ENCODE peak calls at places on chromosomes 5 and 9, in ten cellular contexts. W is small intestine; Z is upper lobe of right lung; U is fibroblast of the aortic adventitia; E is tibial nerve; S is CD8-positive, alpha-beta memory T cell; L is tibial artery; G is GM12865; T is neural progenitor cell; F is CD8-positive, alpha-beta T cell. H is an unnamed sample.

GRCh38 chr9:137619240-137620090 is 660 bp downstream of the EHMT1 start:
- DNase-seq in W (peak), Z (peak), U (peak), E (no peak), S (no peak), L (no peak), G (peak), T (peak), F (no peak), H (peak)

GRCh38 chr5:24492231-24492630 is 152.5 kb downstream of the CDH10 start:
- DNase-seq in W (no peak), Z (no peak), U (no peak), E (no peak), S (no peak), L (no peak), G (no peak), T (no peak), F (no peak), H (no peak)

GRCh38 chr5:15073453-15073852 is 201.9 kb upstream of the ANKH start:
- DNase-seq in W (no peak), Z (no peak), U (no peak), E (no peak), S (no peak), L (no peak), G (no peak), T (no peak), F (no peak), H (no peak)

GRCh38 chr9:114384836-114385411 is 2.9 kb downstream of the AKNA start:
- DNase-seq in W (no peak), Z (no peak), U (no peak), E (no peak), S (no peak), L (no peak), G (no peak), T (no peak), F (no peak), H (no peak)

GRCh38 chr5:1227669-1228068 is 2.5 kb downstream of the SLC6A18 start:
- DNase-seq in W (no peak), Z (no peak), U (no peak), E (no peak), S (no peak), L (no peak), G (no peak), T (no peak), F (no peak), H (no peak)

GRCh38 chr9:5516453-5517220 is 6.3 kb downstream of the PDCD1LG2 start:
- DNase-seq in W (no peak), Z (no peak), U (no peak), E (no peak), S (no peak), L (no peak), G (peak), T (no peak), F (no peak), H (no peak)

GRCh38 chr9:133803028-133803585 is 65.0 kb upstream of the SARDH start:
- DNase-seq in W (no peak), Z (no peak), U (peak), E (no peak), S (no peak), L (no peak), G (no peak), T (no peak), F (no peak), H (no peak)

GRCh38 chr5:88870280-88870679 is 12.7 kb downstream of the MEF2C start:
- DNase-seq in W (no peak), Z (no peak), U (no peak), E (no peak), S (no peak), L (no peak), G (no peak), T (no peak), F (no peak), H (no peak)

GRCh38 chr9:14383296-14383695 is 69.4 kb upstream of the NFIB start:
- DNase-seq in W (no peak), Z (no peak), U (peak), E (peak), S (no peak), L (no peak), G (no peak), T (no peak), F (no peak), H (no peak)

GRCh38 chr5:1926071-1926440 is 43.3 kb upstream of the IRX4 start:
- DNase-seq in W (no peak), Z (no peak), U (no peak), E (no peak), S (no peak), L (no peak), G (no peak), T (no peak), F (no peak), H (peak)

GRCh38 chr9:115115117-115115880 is 2.7 kb downstream of the TNC start:
- DNase-seq in W (no peak), Z (no peak), U (no peak), E (no peak), S (no peak), L (no peak), G (no peak), T (no peak), F (no peak), H (no peak)

GRCh38 chr9:116806075-116806474 is 119.0 kb downstream of the TRIM32 start:
- DNase-seq in W (no peak), Z (no peak), U (peak), E (no peak), S (no peak), L (no peak), G (peak), T (peak), F (no peak), H (no peak)

GRCh38 chr9:8826281-8826680 is 1026.7 kb upstream of the DMAC1 start:
- DNase-seq in W (no peak), Z (no peak), U (peak), E (no peak), S (no peak), L (no peak), G (no peak), T (no peak), F (no peak), H (no peak)

GRCh38 chr9:137064027-137064879 is 6.1 kb downstream of the SAPCD2 start:
- DNase-seq in W (peak), Z (peak), U (peak), E (peak), S (no peak), L (peak), G (peak), T (peak), F (peak), H (peak)

GRCh38 chr5:179866241-179867078 is 7.8 kb upstream of the MRNIP start:
- DNase-seq in W (no peak), Z (no peak), U (no peak), E (no peak), S (no peak), L (no peak), G (peak), T (no peak), F (no peak), H (no peak)

GRCh38 chr5:59766394-59766793 is 127.1 kb downstream of the PDE4D start:
- DNase-seq in W (peak), Z (no peak), U (no peak), E (no peak), S (no peak), L (peak), G (no peak), T (no peak), F (no peak), H (no peak)

GRCh38 chr5:134539732-134540131 is 14.3 kb downstream of the JADE2 start:
- DNase-seq in W (no peak), Z (no peak), U (no peak), E (no peak), S (peak), L (no peak), G (no peak), T (peak), F (no peak), H (no peak)

GRCh38 chr5:83322273-83322924 is 149.1 kb upstream of the VCAN start:
- DNase-seq in W (no peak), Z (no peak), U (peak), E (no peak), S (no peak), L (no peak), G (no peak), T (no peak), F (no peak), H (no peak)

GRCh38 chr9:21569721-21570120 is 87.6 kb upstream of the IFNE start:
- DNase-seq in W (no peak), Z (no peak), U (no peak), E (no peak), S (no peak), L (no peak), G (no peak), T (no peak), F (no peak), H (no peak)

GRCh38 chr5:38648703-38649291 is 92.4 kb upstream of the LIFR start:
- DNase-seq in W (no peak), Z (no peak), U (no peak), E (no peak), S (no peak), L (no peak), G (no peak), T (no peak), F (no peak), H (no peak)

GRCh38 chr5:15797116-15797515 is 297.1 kb downstream of the FBXL7 start:
- DNase-seq in W (no peak), Z (no peak), U (no peak), E (no peak), S (no peak), L (no peak), G (no peak), T (no peak), F (no peak), H (no peak)

GRCh38 chr9:111632051-111632450 is 917 bp downstream of the DNAJC25 start:
- DNase-seq in W (no peak), Z (no peak), U (no peak), E (no peak), S (no peak), L (no peak), G (peak), T (no peak), F (no peak), H (no peak)

GRCh38 chr9:136342191-136343120 is 15.1 kb downstream of the GPSM1 start:
- DNase-seq in W (peak), Z (peak), U (peak), E (peak), S (peak), L (peak), G (peak), T (peak), F (peak), H (peak)

GRCh38 chr5:40384782-40385390 is 294.8 kb upstream of the PTGER4 start:
- DNase-seq in W (no peak), Z (no peak), U (no peak), E (no peak), S (no peak), L (no peak), G (no peak), T (no peak), F (no peak), H (no peak)

GRCh38 chr5:159001247-159001646 is 98.5 kb downstream of the EBF1 start:
- DNase-seq in W (no peak), Z (no peak), U (peak), E (no peak), S (no peak), L (no peak), G (no peak), T (no peak), F (no peak), H (no peak)

GRCh38 chr5:23649594-23649993 is 142.2 kb downstream of the PRDM9 start:
- DNase-seq in W (no peak), Z (no peak), U (no peak), E (no peak), S (no peak), L (no peak), G (no peak), T (no peak), F (no peak), H (no peak)

GRCh38 chr9:1875921-1876448 is 139.2 kb upstream of the SMARCA2 start:
- DNase-seq in W (no peak), Z (no peak), U (no peak), E (no peak), S (no peak), L (no peak), G (peak), T (no peak), F (no peak), H (no peak)

GRCh38 chr9:96293481-96293880 is 8.5 kb downstream of the HSD17B3 start:
- DNase-seq in W (no peak), Z (no peak), U (no peak), E (no peak), S (no peak), L (no peak), G (no peak), T (no peak), F (no peak), H (no peak)

GRCh38 chr9:122941560-122942234 is 877 bp downstream of the RABGAP1 start:
- DNase-seq in W (peak), Z (no peak), U (peak), E (no peak), S (no peak), L (no peak), G (no peak), T (no peak), F (no peak), H (no peak)

GRCh38 chr9:11757408-11757807 is 935.8 kb upstream of the TYRP1 start:
- DNase-seq in W (no peak), Z (no peak), U (no peak), E (no peak), S (no peak), L (no peak), G (no peak), T (no peak), F (no peak), H (no peak)

GRCh38 chr9:33187519-33188218 is 20.5 kb upstream of the B4GALT1 start:
- DNase-seq in W (no peak), Z (no peak), U (peak), E (peak), S (no peak), L (no peak), G (no peak), T (no peak), F (no peak), H (no peak)

GRCh38 chr5:1915316-1915715 is 32.6 kb upstream of the IRX4 start:
- DNase-seq in W (no peak), Z (no peak), U (no peak), E (no peak), S (no peak), L (no peak), G (no peak), T (no peak), F (no peak), H (peak)

GRCh38 chr9:110777201-110777842 is 108.7 kb downstream of the MUSK start:
- DNase-seq in W (peak), Z (no peak), U (peak), E (no peak), S (no peak), L (no peak), G (no peak), T (peak), F (no peak), H (no peak)

GRCh38 chr9:138105561-138106505 is 228.3 kb downstream of the CACNA1B start:
- DNase-seq in W (no peak), Z (peak), U (no peak), E (no peak), S (no peak), L (no peak), G (no peak), T (no peak), F (no peak), H (no peak)

GRCh38 chr9:36401179-36401740 is 1.2 kb upstream of the RNF38 start:
- DNase-seq in W (peak), Z (no peak), U (peak), E (no peak), S (no peak), L (peak), G (no peak), T (no peak), F (no peak), H (no peak)

GRCh38 chr5:140881889-140882590 is at the start of gene PCDHA13:
- DNase-seq in W (no peak), Z (peak), U (no peak), E (no peak), S (no peak), L (no peak), G (no peak), T (peak), F (no peak), H (no peak)

GRCh38 chr9:37994639-37995347 is 74.2 kb downstream of the SHB start:
- DNase-seq in W (peak), Z (peak), U (no peak), E (peak), S (no peak), L (peak), G (peak), T (no peak), F (no peak), H (no peak)

GRCh38 chr5:14305045-14305444 is 161.9 kb downstream of the TRIO start:
- DNase-seq in W (peak), Z (no peak), U (peak), E (no peak), S (no peak), L (no peak), G (no peak), T (no peak), F (no peak), H (no peak)

GRCh38 chr5:136012041-136012804 is 16.6 kb upstream of the TGFBI start:
- DNase-seq in W (peak), Z (no peak), U (peak), E (no peak), S (no peak), L (no peak), G (no peak), T (no peak), F (no peak), H (no peak)

DNA sequence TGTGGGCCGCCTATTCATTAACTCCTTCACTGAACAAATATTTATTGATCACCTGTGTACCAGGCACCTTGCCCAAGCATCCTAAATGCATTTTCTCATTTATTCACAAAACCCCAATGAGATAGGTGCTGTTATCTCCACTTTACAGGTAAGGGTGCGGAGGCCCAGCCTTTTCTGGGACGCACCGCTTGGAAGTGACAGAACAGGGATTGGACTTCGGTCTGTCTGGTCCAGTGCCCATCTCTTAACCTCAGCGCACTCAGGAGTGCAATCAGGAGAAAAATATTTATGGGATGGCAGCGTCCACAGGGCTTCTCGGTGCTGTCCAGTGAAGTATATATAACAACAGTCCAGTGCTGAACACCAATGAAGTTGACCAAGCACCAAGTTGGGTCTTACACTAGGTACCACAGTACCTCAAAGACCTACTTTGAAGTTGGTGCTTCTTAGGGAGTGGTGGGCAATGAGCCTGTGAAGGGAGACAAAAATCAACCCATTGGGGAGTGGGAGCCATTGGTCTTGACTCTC is 18.9 kb upstream of the GARNL3 start:
- DNase-seq in W (peak), Z (no peak), U (no peak), E (no peak), S (no peak), L (no peak), G (no peak), T (no peak), F (no peak), H (peak)
- H3K4me3 ChIP-seq in W (peak), Z (peak), U (peak), E (peak), S (peak), L (peak), G (peak), T (peak), F (peak), H (peak)

DNA sequence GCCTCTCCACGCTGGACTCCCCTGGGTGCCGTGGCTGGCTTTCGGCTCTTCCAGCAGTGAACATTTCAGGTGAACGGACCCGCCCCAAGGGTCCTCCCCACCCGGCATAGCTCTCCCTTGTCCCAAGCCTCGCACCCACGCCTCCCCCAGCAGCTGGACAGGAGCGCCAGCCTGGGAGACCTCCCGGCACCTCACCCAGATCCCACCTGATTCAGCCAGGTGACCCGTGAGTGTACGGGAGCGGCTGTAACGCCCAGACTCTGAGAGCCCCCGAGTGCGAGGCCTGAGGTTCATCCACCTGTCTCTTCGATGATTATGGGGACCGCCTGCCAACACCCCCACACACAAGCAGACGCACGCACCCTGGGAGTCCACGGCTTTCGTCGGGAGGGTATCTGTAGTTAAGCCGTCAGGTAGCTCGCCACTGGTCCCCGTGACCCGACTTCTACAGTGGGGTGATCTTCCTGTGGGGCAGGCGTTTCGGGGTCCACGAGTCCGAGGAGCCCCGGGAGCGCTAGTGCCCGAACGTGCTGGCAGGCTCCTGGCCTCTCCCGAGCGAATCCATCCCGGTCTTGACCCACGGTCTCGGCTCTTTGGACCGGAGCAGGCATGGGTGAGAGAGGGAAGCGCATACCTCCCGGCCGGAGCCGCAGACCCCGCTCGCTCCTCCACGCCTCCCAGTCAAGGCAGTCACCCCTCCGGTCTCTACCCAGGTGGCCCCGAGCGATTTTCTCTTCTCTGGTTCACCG is 14.9 kb downstream of the TRIM7 start:
- DNase-seq in W (peak), Z (peak), U (no peak), E (no peak), S (peak), L (peak), G (peak), T (peak), F (no peak), H (peak)
- H3K4me3 ChIP-seq in W (peak), Z (peak), U (peak), E (peak), S (peak), L (peak), G (peak), T (peak), F (peak), H (peak)

DNA sequence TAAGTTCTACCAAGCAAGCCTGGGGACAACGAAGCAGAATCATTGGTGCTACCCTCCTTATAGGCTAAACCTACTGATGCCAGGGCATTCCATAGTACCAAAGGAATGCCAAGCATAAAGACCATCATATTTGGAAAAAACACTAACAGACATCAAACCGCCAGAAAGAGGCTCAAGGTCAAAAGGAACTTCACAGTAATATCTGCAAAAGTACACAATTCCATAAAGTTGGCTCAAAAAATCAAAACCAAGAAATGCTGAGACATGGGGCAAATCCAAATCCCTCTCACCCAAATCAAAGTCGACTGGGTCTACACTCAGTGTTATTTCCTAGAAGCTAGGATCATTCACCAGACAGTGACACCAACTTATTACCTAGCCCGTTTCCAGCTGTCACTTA is 3.4 kb downstream of the VCP start:
- DNase-seq in W (no peak), Z (no peak), U (no peak), E (no peak), S (no peak), L (no peak), G (no peak), T (no peak), F (no peak), H (no peak)
- H3K4me3 ChIP-seq in W (no peak), Z (no peak), U (no peak), E (no peak), S (no peak), L (no peak), G (no peak), T (no peak), F (no peak), H (no peak)

GRCh38 chr5:174311531-174312269 is 266.2 kb downstream of the NSG2 start:
- DNase-seq in W (peak), Z (peak), U (peak), E (peak), S (no peak), L (peak), G (peak), T (peak), F (peak), H (peak)
- H3K4me3 ChIP-seq in W (no peak), Z (peak), U (peak), E (peak), S (no peak), L (peak), G (peak), T (peak), F (no peak), H (peak)

GRCh38 chr5:68220260-68220659 is 4.7 kb downstream of the PIK3R1 start:
- DNase-seq in W (no peak), Z (no peak), U (no peak), E (no peak), S (no peak), L (no peak), G (no peak), T (no peak), F (no peak), H (no peak)
- H3K4me3 ChIP-seq in W (no peak), Z (peak), U (no peak), E (peak), S (no peak), L (peak), G (no peak), T (no peak), F (no peak), H (peak)

H was measured in Peyer's patch.